ENCODE peak calls at places on chromosomes 3 and 15, in four cellular contexts. One of them, this sample, is unnamed.

GRCh38 chr15:78992416-78993256 is 47.8 kb upstream of the CTSH start:
- DNase-seq in cardiac fibroblast: peak; percentile 42
- DNase-seq in AG04450: no peak
- DNase-seq in breast epithelium: no peak
- DNase-seq in this sample: no peak

GRCh38 chr3:186976802-186977201 is 46.5 kb downstream of the ST6GAL1 start:
- DNase-seq in AG04450: no peak
- DNase-seq in cardiac fibroblast: no peak
- DNase-seq in breast epithelium: no peak
- DNase-seq in this sample: no peak

GRCh38 chr3:98573231-98573728 is 20.1 kb downstream of the CPOX start:
- DNase-seq in breast epithelium: no peak
- DNase-seq in cardiac fibroblast: peak; percentile 55
- DNase-seq in AG04450: no peak
- DNase-seq in this sample: no peak

GRCh38 chr3:101675709-101676218 is 1.2 kb downstream of the ZBTB11 start:
- DNase-seq in AG04450: no peak
- DNase-seq in cardiac fibroblast: no peak
- DNase-seq in breast epithelium: peak; percentile 40
- DNase-seq in this sample: no peak

GRCh38 chr15:33913459-33913858 is 54.8 kb upstream of the CHRM5 start:
- DNase-seq in AG04450: no peak
- DNase-seq in breast epithelium: no peak
- DNase-seq in cardiac fibroblast: peak; percentile 22
- DNase-seq in this sample: peak; percentile 46

GRCh38 chr3:153138267-153139210 is 23.5 kb upstream of the RAP2B start:
- DNase-seq in AG04450: peak; percentile 80
- DNase-seq in breast epithelium: peak; percentile 90
- DNase-seq in cardiac fibroblast: peak; percentile 91
- DNase-seq in this sample: peak; percentile 90

GRCh38 chr3:164779816-164780215 is 298.5 kb downstream of the SI start:
- DNase-seq in cardiac fibroblast: no peak
- DNase-seq in breast epithelium: no peak
- DNase-seq in AG04450: no peak
- DNase-seq in this sample: no peak

GRCh38 chr3:20930034-20930433 is 744.0 kb upstream of the SGO1 start:
- DNase-seq in cardiac fibroblast: peak; percentile 13
- DNase-seq in AG04450: no peak
- DNase-seq in breast epithelium: no peak
- DNase-seq in this sample: no peak

GRCh38 chr3:197380786-197381185 is 82.4 kb upstream of the DLG1 start:
- DNase-seq in cardiac fibroblast: no peak
- DNase-seq in AG04450: no peak
- DNase-seq in breast epithelium: no peak
- DNase-seq in this sample: no peak

GRCh38 chr3:191238321-191238817 is 39.3 kb downstream of the OSTN start:
- DNase-seq in AG04450: peak; percentile 45
- DNase-seq in cardiac fibroblast: peak; percentile 78
- DNase-seq in breast epithelium: no peak
- DNase-seq in this sample: no peak

GRCh38 chr15:51076898-51077564 is 17.7 kb downstream of the TNFAIP8L3 start:
- DNase-seq in cardiac fibroblast: peak; percentile 77
- DNase-seq in AG04450: no peak
- DNase-seq in breast epithelium: no peak
- DNase-seq in this sample: no peak

GRCh38 chr3:143585720-143586456 is 262.4 kb downstream of the SLC9A9 start:
- DNase-seq in breast epithelium: no peak
- DNase-seq in cardiac fibroblast: peak; percentile 26
- DNase-seq in AG04450: no peak
- DNase-seq in this sample: no peak

GRCh38 chr3:77887611-77888010 is 847.7 kb downstream of the ROBO2 start:
- DNase-seq in AG04450: peak; percentile 13
- DNase-seq in breast epithelium: no peak
- DNase-seq in cardiac fibroblast: no peak
- DNase-seq in this sample: no peak

GRCh38 chr3:157475921-157476395 is 27.3 kb downstream of the VEPH1 start:
- DNase-seq in breast epithelium: no peak
- DNase-seq in AG04450: peak; percentile 45
- DNase-seq in cardiac fibroblast: peak; percentile 21
- DNase-seq in this sample: peak; percentile 21

GRCh38 chr3:71549948-71550347 is 33.6 kb downstream of the FOXP1 start:
- DNase-seq in breast epithelium: no peak
- DNase-seq in AG04450: no peak
- DNase-seq in cardiac fibroblast: no peak
- DNase-seq in this sample: no peak

GRCh38 chr3:104279617-104280016 is 1087.1 kb upstream of the ALCAM start:
- DNase-seq in breast epithelium: no peak
- DNase-seq in AG04450: no peak
- DNase-seq in cardiac fibroblast: peak; percentile 43
- DNase-seq in this sample: peak; percentile 3

GRCh38 chr15:76181705-76182107 is 121.9 kb downstream of the TMEM266 start:
- DNase-seq in AG04450: no peak
- DNase-seq in breast epithelium: no peak
- DNase-seq in cardiac fibroblast: no peak
- DNase-seq in this sample: no peak

GRCh38 chr3:50807266-50807665 is 132.5 kb downstream of the DOCK3 start:
- DNase-seq in cardiac fibroblast: no peak
- DNase-seq in breast epithelium: no peak
- DNase-seq in AG04450: no peak
- DNase-seq in this sample: peak; percentile 66

GRCh38 chr3:173109143-173109542 is 31.9 kb downstream of the SPATA16 start:
- DNase-seq in breast epithelium: no peak
- DNase-seq in AG04450: no peak
- DNase-seq in cardiac fibroblast: no peak
- DNase-seq in this sample: no peak

GRCh38 chr3:42520906-42521305 is 18.5 kb downstream of the VIPR1 start:
- DNase-seq in AG04450: no peak
- DNase-seq in cardiac fibroblast: no peak
- DNase-seq in breast epithelium: no peak
- DNase-seq in this sample: no peak

GRCh38 chr15:89566141-89566540 is 9.1 kb upstream of the TICRR start:
- DNase-seq in cardiac fibroblast: peak; percentile 21
- DNase-seq in breast epithelium: no peak
- DNase-seq in AG04450: no peak
- DNase-seq in this sample: no peak

GRCh38 chr3:32239638-32240550 is 1.4 kb downstream of the CMTM8 start:
- DNase-seq in breast epithelium: no peak
- DNase-seq in cardiac fibroblast: peak; percentile 57
- DNase-seq in AG04450: no peak
- DNase-seq in this sample: no peak
- TF ChIP-seq CTCF in breast epithelium: no peak
- TF ChIP-seq CTCF in cardiac fibroblast: peak; percentile 44
- TF ChIP-seq CTCF in AG04450: peak; percentile 34
- TF ChIP-seq CTCF in this sample: peak; percentile 70

GRCh38 chr3:10615715-10616114 is 110.3 kb upstream of the ATP2B2 start:
- DNase-seq in breast epithelium: no peak
- DNase-seq in cardiac fibroblast: no peak
- DNase-seq in AG04450: no peak
- DNase-seq in this sample: no peak
- H3K4me3 ChIP-seq in breast epithelium: no peak overlapping the region
- H3K4me3 ChIP-seq in cardiac fibroblast: no peak overlapping the region
- H3K4me3 ChIP-seq in AG04450: no peak overlapping the region
- H3K4me3 ChIP-seq in this sample: no peak overlapping the region

GRCh38 chr15:42066764-42067415 is 27.5 kb downstream of the PLA2G4D start:
- DNase-seq in AG04450: no peak
- DNase-seq in cardiac fibroblast: no peak
- DNase-seq in breast epithelium: no peak
- DNase-seq in this sample: no peak
- TF ChIP-seq CTCF in AG04450: no peak
- TF ChIP-seq CTCF in cardiac fibroblast: no peak
- TF ChIP-seq CTCF in breast epithelium: no peak
- TF ChIP-seq CTCF in this sample: no peak

GRCh38 chr3:63968612-63969350 is 54.5 kb downstream of the PSMD6 start:
- DNase-seq in cardiac fibroblast: no peak
- DNase-seq in breast epithelium: no peak
- DNase-seq in AG04450: no peak
- DNase-seq in this sample: no peak

GRCh38 chr3:63967675-63968611 is 55.4 kb downstream of the PSMD6 start:
- DNase-seq in cardiac fibroblast: peak; percentile 81
- DNase-seq in AG04450: no peak
- DNase-seq in breast epithelium: no peak
- DNase-seq in this sample: no peak

GRCh38 chr3:63970596-63971468 is 52.5 kb downstream of the PSMD6 start:
- DNase-seq in AG04450: no peak
- DNase-seq in cardiac fibroblast: peak; percentile 39
- DNase-seq in breast epithelium: no peak
- DNase-seq in this sample: no peak

GRCh38 chr3:63972196-63972595 is 51.1 kb downstream of the PSMD6 start:
- DNase-seq in AG04450: peak; percentile 56
- DNase-seq in cardiac fibroblast: peak; percentile 70
- DNase-seq in breast epithelium: no peak
- DNase-seq in this sample: peak; percentile 81

DNA sequence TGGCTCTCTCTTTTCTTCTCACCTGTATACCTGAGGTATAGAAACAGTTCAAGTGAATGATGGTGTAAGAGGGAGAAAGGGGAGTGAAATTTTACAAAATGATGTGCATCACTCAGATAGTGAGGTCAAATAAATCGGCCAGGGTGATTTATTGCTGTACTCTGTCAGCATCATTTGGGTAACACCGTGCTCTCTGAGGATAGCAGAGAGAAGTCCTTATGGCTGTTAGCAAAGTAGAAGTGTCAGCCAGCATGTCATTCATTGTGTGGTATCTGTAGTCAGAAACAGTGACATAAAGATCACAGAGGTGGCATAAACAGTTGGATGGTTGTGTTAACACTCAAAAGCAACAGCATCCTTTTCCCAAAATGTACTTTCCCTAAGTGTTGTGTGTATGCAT is 53.4 kb downstream of the PSMD6 start:
- DNase-seq in AG04450: no peak
- DNase-seq in cardiac fibroblast: no peak
- DNase-seq in breast epithelium: no peak
- DNase-seq in this sample: no peak
- H3K4me3 ChIP-seq in AG04450: no peak overlapping the region
- H3K4me3 ChIP-seq in cardiac fibroblast: no peak overlapping the region
- H3K4me3 ChIP-seq in breast epithelium: no peak overlapping the region
- H3K4me3 ChIP-seq in this sample: no peak overlapping the region